ENCODE peak calls at places on chromosome 15, in six cellular contexts. O, A, M, D, T and V are unnamed samples. For H3K4me1 and H3K36me3, the result is how much of the 10 kb centered on the place peaks cover.

GRCh38 chr15:100759116-100759515 is 120.5 kb upstream of the ALDH1A3 start:
- DNase-seq in A (no peak), M (no peak), O (no peak), D (no peak), T (no peak), V (no peak)

GRCh38 chr15:25859838-25860645 is 3.1 kb downstream of the ATP10A start:
- DNase-seq in A (no peak), D (no peak), M (peak), T (peak), O (no peak), V (peak)

GRCh38 chr15:69031013-69032001 is 16.8 kb downstream of the NOX5 start:
- DNase-seq in T (peak), D (peak), M (peak), A (peak), O (peak), V (peak)

GRCh38 chr15:73748731-73749130 is 4.4 kb downstream of the INSYN1 start:
- DNase-seq in D (peak), O (no peak), A (no peak), T (no peak), M (no peak), V (no peak)

GRCh38 chr15:20295238-20295811 is 246.3 kb downstream of the GOLGA6L6 start:
- DNase-seq in T (no peak), M (no peak), O (no peak), A (no peak), D (peak), V (no peak)

GRCh38 chr15:73264881-73265280 is 103.9 kb downstream of the HCN4 start:
- DNase-seq in T (no peak), O (no peak), D (no peak), M (no peak), A (no peak), V (no peak)

GRCh38 chr15:66359740-66360139 is 3.3 kb upstream of the TIPIN start:
- DNase-seq in A (peak), D (no peak), T (no peak), O (no peak), M (peak), V (peak)

GRCh38 chr15:98160236-98160635 is 199.7 kb downstream of the ARRDC4 start:
- DNase-seq in A (no peak), T (peak), D (no peak), O (no peak), M (no peak), V (peak)

GRCh38 chr15:94327356-94327936 is 96.1 kb downstream of the MCTP2 start:
- DNase-seq in D (no peak), A (no peak), O (no peak), M (peak), T (no peak), V (peak)

GRCh38 chr15:63833246-63833696 is 477 bp downstream of the HERC1 start:
- DNase-seq in A (peak), D (peak), T (no peak), M (peak), O (peak), V (peak)

GRCh38 chr15:25624504-25625172 is 185.8 kb upstream of the UBE3A start:
- DNase-seq in D (peak), T (no peak), O (no peak), M (no peak), A (no peak), V (no peak)

GRCh38 chr15:101451192-101451799 is 38.2 kb downstream of the PCSK6 start:
- DNase-seq in T (no peak), A (no peak), D (peak), O (peak), M (no peak), V (no peak)

GRCh38 chr15:69686626-69687025 is 234.0 kb downstream of the RPLP1 start:
- DNase-seq in A (no peak), O (no peak), M (no peak), D (no peak), T (no peak), V (no peak)

GRCh38 chr15:75801859-75802593 is 41.2 kb upstream of the UBE2Q2 start:
- DNase-seq in M (peak), D (peak), O (peak), T (peak), A (peak), V (peak)

GRCh38 chr15:65084500-65085206 is 8.1 kb downstream of the KBTBD13 start:
- DNase-seq in M (no peak), D (no peak), A (no peak), T (no peak), O (no peak), V (peak)
- H3K4me1 ChIP-seq in M (under half), D (under half), A (under half), T (under half), O (half or more), V (under half)

GRCh38 chr15:96339662-96340347 is 9.3 kb downstream of the NR2F2 start:
- DNase-seq in D (no peak), A (peak), O (no peak), M (peak), T (no peak), V (no peak)
- H3K27ac ChIP-seq in D (peak), A (peak), O (peak), M (peak), T (no peak), V (no peak)

GRCh38 chr15:59158701-59159034 is 48.0 kb upstream of the LDHAL6B start:
- DNase-seq in M (no peak), O (no peak), A (no peak), T (no peak), D (no peak), V (no peak)

GRCh38 chr15:59154268-59154667 is 49.3 kb downstream of the CCNB2 start:
- DNase-seq in A (no peak), T (no peak), O (no peak), M (no peak), D (no peak), V (no peak)

GRCh38 chr15:59159210-59159609 is 47.4 kb upstream of the LDHAL6B start:
- DNase-seq in O (no peak), A (no peak), M (no peak), D (no peak), T (no peak), V (no peak)

GRCh38 chr15:59157840-59158700 is 48.6 kb upstream of the LDHAL6B start:
- DNase-seq in A (no peak), D (no peak), M (no peak), T (no peak), O (no peak), V (no peak)

GRCh38 chr15:59157398-59157797 is 49.2 kb upstream of the LDHAL6B start:
- DNase-seq in O (no peak), A (no peak), D (no peak), T (no peak), M (no peak), V (no peak)
- H3K36me3 ChIP-seq in O (half or more), A (under half), D (half or more), T (under half), M (under half), V (under half)

DNA sequence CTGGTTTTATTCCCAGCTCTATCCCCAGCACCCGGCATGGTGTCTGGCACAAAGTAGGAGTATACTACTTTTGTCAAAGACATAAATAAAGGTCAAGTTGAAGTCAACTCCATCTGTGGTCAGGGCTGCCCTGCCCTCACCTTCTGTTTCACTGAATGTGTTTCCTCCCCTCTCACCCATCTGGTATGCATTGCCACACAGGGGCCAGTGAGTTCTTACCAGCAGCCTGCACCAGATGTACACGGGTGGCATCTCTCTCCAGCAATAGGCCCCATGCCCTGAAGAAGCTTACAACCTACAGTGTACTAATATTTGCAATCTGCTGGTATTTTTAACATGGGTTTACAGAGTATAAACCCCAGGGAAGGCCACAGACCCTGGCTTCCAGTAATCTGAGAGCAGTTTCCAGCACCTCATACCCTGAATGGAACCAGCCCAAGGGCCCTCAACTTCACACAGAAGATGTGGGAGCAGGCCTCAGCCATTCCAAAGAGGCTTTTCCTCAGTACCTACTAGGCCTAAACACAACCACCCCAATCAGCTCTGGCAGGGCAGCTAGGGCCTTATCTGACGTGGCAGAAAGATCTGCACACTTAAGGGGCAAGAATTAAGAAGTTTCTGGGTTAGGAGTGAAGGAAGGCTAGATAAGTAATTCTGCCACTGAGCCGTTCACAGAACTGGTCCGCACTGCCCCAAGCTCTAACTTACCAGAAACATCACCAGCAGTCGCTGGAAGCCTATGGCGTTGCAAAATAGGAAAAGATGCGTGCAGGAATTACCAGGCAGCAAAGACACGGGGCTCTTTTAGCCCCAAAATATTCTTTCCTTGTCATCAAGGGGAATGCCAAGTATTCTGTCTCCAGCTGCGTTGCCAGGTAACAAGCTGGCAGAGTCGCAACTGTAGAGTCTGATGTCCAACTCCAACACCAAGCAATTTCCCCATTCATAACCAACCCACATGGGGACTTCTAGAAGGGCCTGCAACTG is 2.1 kb downstream of the IDH2 start:
- DNase-seq in D (no peak), T (no peak), M (no peak), O (peak), A (peak), V (peak)
- H3K4me1 ChIP-seq in D (under half), T (half or more), M (under half), O (half or more), A (under half), V (under half)